ENCODE peak calls at places on chromosomes 3 and 15, in nine cellular contexts. N is T-cell; X is hypothalamus; I is NCI-H524; F is AG04449; O is fibroblast of pulmonary artery; J is NCI-H345; Z is activated CD4-positive, alpha-beta T cell treated with anti-CD3 and anti-CD28 coated beads, Interleukin-2, amount 50 U/mL, for 4 hours; A is globus pallidus. K is an unnamed sample.

GRCh38 chr15:31974855-31975421 is 55.4 kb upstream of the CHRNA7 start:
- DNase-seq in N (no peak), X (peak), I (peak), F (no peak), O (peak), J (peak), Z (no peak), A (peak), K (peak)

GRCh38 chr3:150605998-150606641 is 3.0 kb downstream of the SELENOT start:
- DNase-seq in N (no peak), X (no peak), I (no peak), F (no peak), O (no peak), J (no peak), Z (no peak), A (no peak), K (peak)

GRCh38 chr3:66335671-66336070 is 114.9 kb downstream of the SLC25A26 start:
- DNase-seq in N (no peak), X (no peak), I (no peak), F (no peak), O (no peak), J (no peak), Z (no peak), A (no peak), K (no peak)

GRCh38 chr3:71309342-71309741 is 274.2 kb downstream of the FOXP1 start:
- DNase-seq in N (no peak), X (no peak), I (no peak), F (no peak), O (no peak), J (no peak), Z (peak), A (no peak), K (no peak)

GRCh38 chr3:130699765-130700164 is 46.9 kb downstream of the PIK3R4 start:
- DNase-seq in N (no peak), X (no peak), I (no peak), F (no peak), O (peak), J (no peak), Z (no peak), A (no peak), K (no peak)

GRCh38 chr3:61924991-61925390 is 363.6 kb downstream of the PTPRG start:
- DNase-seq in N (no peak), X (no peak), I (no peak), F (no peak), O (no peak), J (no peak), Z (no peak), A (no peak), K (no peak)

GRCh38 chr15:43509923-43510229 is 7.5 kb upstream of the MAP1A start:
- DNase-seq in N (no peak), X (no peak), I (no peak), F (no peak), O (no peak), J (no peak), Z (no peak), A (no peak), K (no peak)

GRCh38 chr3:172716476-172716875 is 5.6 kb upstream of the NCEH1 start:
- DNase-seq in N (no peak), X (no peak), I (no peak), F (no peak), O (no peak), J (no peak), Z (no peak), A (peak), K (peak)

GRCh38 chr3:59084598-59084997 is 34.8 kb upstream of the CFAP20DC start:
- DNase-seq in N (no peak), X (no peak), I (no peak), F (no peak), O (no peak), J (no peak), Z (no peak), A (no peak), K (no peak)

GRCh38 chr15:101378356-101378755 is 83.3 kb upstream of the SNRPA1 start:
- DNase-seq in N (no peak), X (no peak), I (peak), F (no peak), O (no peak), J (no peak), Z (no peak), A (no peak), K (no peak)

GRCh38 chr15:85955501-85956391 is 123.9 kb upstream of the AGBL1 start:
- DNase-seq in N (no peak), X (no peak), I (no peak), F (no peak), O (no peak), J (no peak), Z (no peak), A (no peak), K (no peak)

GRCh38 chr15:48049736-48050135 is 71.1 kb upstream of the SLC24A5 start:
- DNase-seq in N (no peak), X (no peak), I (no peak), F (no peak), O (no peak), J (no peak), Z (no peak), A (no peak), K (no peak)

GRCh38 chr15:74857082-74857655 is 14.2 kb upstream of the ULK3 start:
- DNase-seq in N (no peak), X (no peak), I (no peak), F (no peak), O (no peak), J (no peak), Z (no peak), A (no peak), K (no peak)

GRCh38 chr3:106345353-106346027 is 476.7 kb upstream of the CBLB start:
- DNase-seq in N (no peak), X (no peak), I (peak), F (peak), O (peak), J (no peak), Z (no peak), A (no peak), K (no peak)